ENCODE peak calls at places on chromosome 15, in nine cellular contexts. One of them, this sample, is unnamed.

GRCh38 chr15:31400222-31400927 is 73.7 kb downstream of the KLF13 start:
- DNase-seq in Panc1: no peak
- DNase-seq in IMR-90: no peak
- DNase-seq in keratinocyte: no peak
- DNase-seq in lower lobe of right lung: no peak
- DNase-seq in neural crest cell: no peak
- DNase-seq in tibial artery: no peak
- DNase-seq in GM10248: no peak
- DNase-seq in omental fat pad: no peak
- DNase-seq in this sample: no peak

GRCh38 chr15:68609618-68610017 is 30.8 kb downstream of the CORO2B start:
- DNase-seq in keratinocyte: no peak
- DNase-seq in lower lobe of right lung: no peak
- DNase-seq in IMR-90: no peak
- DNase-seq in GM10248: no peak
- DNase-seq in neural crest cell: no peak
- DNase-seq in tibial artery: peak; percentile 88
- DNase-seq in Panc1: no peak
- DNase-seq in omental fat pad: peak; percentile 50
- DNase-seq in this sample: no peak

GRCh38 chr15:66875588-66876422 is 173.8 kb downstream of the SMAD6 start:
- DNase-seq in tibial artery: no peak
- DNase-seq in keratinocyte: no peak
- DNase-seq in IMR-90: peak; percentile 25
- DNase-seq in omental fat pad: no peak
- DNase-seq in lower lobe of right lung: no peak
- DNase-seq in Panc1: no peak
- DNase-seq in GM10248: no peak
- DNase-seq in neural crest cell: no peak
- DNase-seq in this sample: no peak

GRCh38 chr15:67836477-67836876 is 3.4 kb downstream of the RNU6-1 start:
- DNase-seq in tibial artery: peak; percentile 53
- DNase-seq in neural crest cell: no peak
- DNase-seq in lower lobe of right lung: no peak
- DNase-seq in Panc1: no peak
- DNase-seq in GM10248: no peak
- DNase-seq in omental fat pad: no peak
- DNase-seq in IMR-90: peak; percentile 33
- DNase-seq in keratinocyte: no peak
- DNase-seq in this sample: no peak

GRCh38 chr15:66885281-66885915 is 180.0 kb upstream of the SMAD3 start:
- DNase-seq in keratinocyte: no peak
- DNase-seq in tibial artery: no peak
- DNase-seq in Panc1: no peak
- DNase-seq in GM10248: no peak
- DNase-seq in IMR-90: no peak
- DNase-seq in omental fat pad: no peak
- DNase-seq in lower lobe of right lung: no peak
- DNase-seq in neural crest cell: no peak
- DNase-seq in this sample: no peak

GRCh38 chr15:76058714-76059319 is 968 bp upstream of the TMEM266 start:
- DNase-seq in tibial artery: no peak
- DNase-seq in neural crest cell: peak; percentile 8
- DNase-seq in Panc1: no peak
- DNase-seq in lower lobe of right lung: no peak
- DNase-seq in IMR-90: no peak
- DNase-seq in keratinocyte: no peak
- DNase-seq in omental fat pad: no peak
- DNase-seq in GM10248: peak; percentile 30
- DNase-seq in this sample: no peak

GRCh38 chr15:47157827-47158226 is 559.5 kb upstream of the SEMA6D start:
- DNase-seq in IMR-90: no peak
- DNase-seq in lower lobe of right lung: no peak
- DNase-seq in tibial artery: no peak
- DNase-seq in keratinocyte: no peak
- DNase-seq in neural crest cell: no peak
- DNase-seq in GM10248: no peak
- DNase-seq in Panc1: no peak
- DNase-seq in omental fat pad: no peak
- DNase-seq in this sample: no peak

GRCh38 chr15:60787737-60788513 is 309.0 kb upstream of the ICE2 start:
- DNase-seq in omental fat pad: no peak
- DNase-seq in IMR-90: no peak
- DNase-seq in neural crest cell: no peak
- DNase-seq in GM10248: no peak
- DNase-seq in lower lobe of right lung: no peak
- DNase-seq in Panc1: no peak
- DNase-seq in keratinocyte: no peak
- DNase-seq in tibial artery: no peak
- DNase-seq in this sample: no peak

DNA sequence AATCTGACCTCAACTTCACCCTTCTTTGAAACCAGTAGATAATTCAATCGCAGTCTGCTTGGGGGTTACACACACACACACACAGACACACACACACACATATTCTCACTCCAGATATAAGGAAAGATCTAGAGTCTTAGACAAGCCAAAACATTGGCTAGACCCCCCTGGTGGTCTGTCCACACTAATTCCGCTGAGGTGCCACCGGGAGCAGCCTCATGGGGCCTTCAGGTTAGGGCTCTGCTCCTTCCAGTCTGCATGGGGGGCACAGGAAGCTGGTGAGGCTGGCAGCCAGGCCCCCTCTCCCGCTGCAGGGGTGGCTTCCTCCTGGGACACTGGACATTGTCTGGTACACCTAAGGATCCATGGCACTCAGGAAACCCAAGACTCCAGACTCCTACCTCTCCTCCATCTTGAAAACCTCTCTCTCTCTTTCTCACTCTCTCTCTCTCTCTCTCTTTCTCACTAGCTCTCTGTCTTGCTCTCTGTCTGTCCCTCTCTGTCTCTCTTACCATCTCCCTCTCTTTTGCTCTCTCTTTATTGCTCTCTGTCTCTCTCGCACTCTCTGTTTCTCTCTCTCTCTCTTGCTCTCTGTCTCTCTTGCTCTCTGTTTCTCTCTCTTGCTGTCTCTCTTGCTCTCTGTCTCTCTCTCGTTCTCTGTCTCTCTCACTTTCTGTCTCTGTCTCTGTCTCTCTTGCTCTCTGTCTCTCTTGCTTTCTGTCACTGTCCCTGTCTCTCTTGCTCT is 75.2 kb upstream of the NR2E3 start:
- DNase-seq in neural crest cell: no peak
- DNase-seq in lower lobe of right lung: no peak
- DNase-seq in IMR-90: no peak
- DNase-seq in Panc1: no peak
- DNase-seq in keratinocyte: no peak
- DNase-seq in GM10248: no peak
- DNase-seq in tibial artery: no peak
- DNase-seq in omental fat pad: no peak
- DNase-seq in this sample: no peak
- TF ChIP-seq CTCF in neural crest cell: no peak
- TF ChIP-seq CTCF in lower lobe of right lung: no peak
- TF ChIP-seq CTCF in IMR-90: no peak
- TF ChIP-seq CTCF in Panc1: no peak
- TF ChIP-seq CTCF in keratinocyte: no peak
- TF ChIP-seq CTCF in GM10248: no peak
- TF ChIP-seq CTCF in tibial artery: no peak
- TF ChIP-seq CTCF in omental fat pad: no peak
- TF ChIP-seq CTCF in this sample: no peak

GRCh38 chr15:28990390-28990789 is 104.6 kb downstream of the APBA2 start:
- DNase-seq in neural crest cell: no peak
- DNase-seq in tibial artery: no peak
- DNase-seq in Panc1: no peak
- DNase-seq in lower lobe of right lung: no peak
- DNase-seq in GM10248: no peak
- DNase-seq in IMR-90: no peak
- DNase-seq in keratinocyte: no peak
- DNase-seq in omental fat pad: no peak
- DNase-seq in this sample: no peak

GRCh38 chr15:28987337-28987736 is 101.6 kb downstream of the APBA2 start:
- DNase-seq in GM10248: no peak
- DNase-seq in omental fat pad: no peak
- DNase-seq in neural crest cell: no peak
- DNase-seq in IMR-90: no peak
- DNase-seq in Panc1: no peak
- DNase-seq in keratinocyte: no peak
- DNase-seq in lower lobe of right lung: no peak
- DNase-seq in tibial artery: no peak
- DNase-seq in this sample: no peak

GRCh38 chr15:28991236-28992171 is 105.7 kb downstream of the APBA2 start:
- DNase-seq in GM10248: no peak
- DNase-seq in lower lobe of right lung: no peak
- DNase-seq in omental fat pad: no peak
- DNase-seq in tibial artery: no peak
- DNase-seq in IMR-90: no peak
- DNase-seq in Panc1: no peak
- DNase-seq in keratinocyte: no peak
- DNase-seq in neural crest cell: no peak
- DNase-seq in this sample: no peak

GRCh38 chr15:28989896-28990295 is 104.1 kb downstream of the APBA2 start:
- DNase-seq in Panc1: no peak
- DNase-seq in keratinocyte: no peak
- DNase-seq in tibial artery: no peak
- DNase-seq in lower lobe of right lung: no peak
- DNase-seq in omental fat pad: no peak
- DNase-seq in neural crest cell: no peak
- DNase-seq in IMR-90: no peak
- DNase-seq in GM10248: no peak
- DNase-seq in this sample: no peak

DNA sequence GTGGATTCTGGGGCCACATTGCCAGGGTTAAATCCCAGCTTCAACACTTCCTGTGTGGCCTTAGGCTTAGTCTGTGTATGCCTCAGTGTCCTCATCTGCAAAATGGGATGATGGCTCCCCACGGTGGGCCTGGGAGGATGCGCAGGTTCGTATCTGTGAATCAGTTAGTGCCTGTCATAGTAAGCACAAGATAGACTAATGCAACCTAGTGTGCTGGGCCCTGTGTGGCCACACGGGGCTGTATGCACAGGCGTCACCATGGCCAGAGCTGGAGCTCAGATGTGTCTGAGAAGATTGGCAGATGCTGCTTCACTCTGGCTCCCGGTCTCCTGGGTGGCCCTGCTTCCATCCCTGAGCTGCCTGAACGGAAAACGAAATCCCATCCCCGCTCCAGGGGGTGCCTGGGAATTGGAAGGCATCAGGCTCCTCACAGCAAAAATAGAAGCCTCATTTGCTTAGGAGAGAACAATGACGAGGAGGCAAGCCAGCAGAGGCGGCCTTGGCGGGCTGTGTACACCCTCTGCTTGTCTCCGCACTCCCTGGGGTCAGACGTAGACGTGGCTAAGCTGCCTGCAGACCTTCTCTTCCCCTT is 103.6 kb downstream of the APBA2 start:
- DNase-seq in IMR-90: peak; percentile 21
- DNase-seq in lower lobe of right lung: no peak
- DNase-seq in keratinocyte: no peak
- DNase-seq in tibial artery: no peak
- DNase-seq in omental fat pad: no peak
- DNase-seq in GM10248: no peak
- DNase-seq in Panc1: no peak
- DNase-seq in neural crest cell: no peak
- DNase-seq in this sample: no peak
- TF ChIP-seq CTCF in IMR-90: peak; percentile 25
- TF ChIP-seq CTCF in lower lobe of right lung: no peak
- TF ChIP-seq CTCF in keratinocyte: no peak
- TF ChIP-seq CTCF in tibial artery: no peak
- TF ChIP-seq CTCF in omental fat pad: no peak
- TF ChIP-seq CTCF in GM10248: no peak
- TF ChIP-seq CTCF in Panc1: no peak
- TF ChIP-seq CTCF in neural crest cell: no peak
- TF ChIP-seq CTCF in this sample: no peak

GRCh38 chr15:52765779-52766178 is 24.4 kb downstream of the ONECUT1 start:
- DNase-seq in GM10248: no peak
- DNase-seq in Panc1: no peak
- DNase-seq in lower lobe of right lung: no peak
- DNase-seq in neural crest cell: no peak
- DNase-seq in keratinocyte: no peak
- DNase-seq in tibial artery: no peak
- DNase-seq in omental fat pad: no peak
- DNase-seq in IMR-90: peak; percentile 6
- DNase-seq in this sample: no peak

GRCh38 chr15:52762621-52763020 is 27.5 kb downstream of the ONECUT1 start:
- DNase-seq in neural crest cell: no peak
- DNase-seq in lower lobe of right lung: no peak
- DNase-seq in tibial artery: no peak
- DNase-seq in IMR-90: no peak
- DNase-seq in Panc1: no peak
- DNase-seq in GM10248: no peak
- DNase-seq in omental fat pad: no peak
- DNase-seq in keratinocyte: no peak
- DNase-seq in this sample: no peak

GRCh38 chr15:52764731-52765130 is 25.4 kb downstream of the ONECUT1 start:
- DNase-seq in IMR-90: no peak
- DNase-seq in GM10248: no peak
- DNase-seq in keratinocyte: no peak
- DNase-seq in tibial artery: no peak
- DNase-seq in lower lobe of right lung: no peak
- DNase-seq in neural crest cell: no peak
- DNase-seq in Panc1: no peak
- DNase-seq in omental fat pad: no peak
- DNase-seq in this sample: no peak

GRCh38 chr15:52760562-52760961 is 29.6 kb downstream of the ONECUT1 start:
- DNase-seq in IMR-90: no peak
- DNase-seq in tibial artery: no peak
- DNase-seq in Panc1: no peak
- DNase-seq in omental fat pad: no peak
- DNase-seq in GM10248: no peak
- DNase-seq in neural crest cell: no peak
- DNase-seq in lower lobe of right lung: no peak
- DNase-seq in keratinocyte: no peak
- DNase-seq in this sample: no peak

GRCh38 chr15:52759969-52760368 is 30.2 kb downstream of the ONECUT1 start:
- DNase-seq in lower lobe of right lung: no peak
- DNase-seq in keratinocyte: no peak
- DNase-seq in tibial artery: no peak
- DNase-seq in omental fat pad: no peak
- DNase-seq in IMR-90: no peak
- DNase-seq in Panc1: no peak
- DNase-seq in neural crest cell: no peak
- DNase-seq in GM10248: no peak
- DNase-seq in this sample: no peak
- TF ChIP-seq CTCF in lower lobe of right lung: no peak
- TF ChIP-seq CTCF in keratinocyte: no peak
- TF ChIP-seq CTCF in tibial artery: no peak
- TF ChIP-seq CTCF in omental fat pad: no peak
- TF ChIP-seq CTCF in IMR-90: no peak
- TF ChIP-seq CTCF in Panc1: peak; percentile 16
- TF ChIP-seq CTCF in neural crest cell: no peak
- TF ChIP-seq CTCF in GM10248: no peak
- TF ChIP-seq CTCF in this sample: no peak

DNA sequence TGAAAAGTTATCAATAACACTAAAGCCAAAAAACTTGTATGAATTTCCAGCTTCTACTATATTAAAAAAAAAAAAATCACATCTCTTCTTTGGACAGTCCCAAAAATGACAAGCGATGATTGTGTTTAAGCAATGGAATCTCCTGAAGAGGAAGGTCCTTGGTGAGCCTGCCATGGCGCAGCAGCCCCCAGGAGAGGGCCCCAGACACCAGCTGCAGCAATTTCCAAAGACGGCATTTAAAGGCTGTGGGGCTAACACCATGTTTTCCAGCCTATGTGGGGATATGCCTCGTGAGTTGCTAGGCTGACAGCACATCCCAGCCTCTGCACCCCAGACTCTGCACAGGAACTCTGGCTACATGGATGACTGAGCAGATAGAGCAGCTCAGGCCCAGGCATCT is 14.7 kb downstream of the SKIC8 start:
- DNase-seq in tibial artery: no peak
- DNase-seq in omental fat pad: no peak
- DNase-seq in neural crest cell: no peak
- DNase-seq in lower lobe of right lung: no peak
- DNase-seq in Panc1: no peak
- DNase-seq in keratinocyte: no peak
- DNase-seq in IMR-90: no peak
- DNase-seq in GM10248: no peak
- DNase-seq in this sample: no peak
- TF ChIP-seq CTCF in tibial artery: no peak
- TF ChIP-seq CTCF in omental fat pad: no peak
- TF ChIP-seq CTCF in neural crest cell: peak; percentile 41
- TF ChIP-seq CTCF in lower lobe of right lung: no peak
- TF ChIP-seq CTCF in Panc1: peak; percentile 29
- TF ChIP-seq CTCF in keratinocyte: no peak
- TF ChIP-seq CTCF in IMR-90: no peak
- TF ChIP-seq CTCF in GM10248: peak; percentile 15
- TF ChIP-seq CTCF in this sample: no peak